ENCODE peak calls at places on chromosomes 11 and 22, in four cellular contexts. E, J, G and S are unnamed samples.

GRCh38 chr11:103175461-103176129 is 66.4 kb downstream of the DYNC2H1 start:
- DNase-seq in E (no peak), J (no peak), G (no peak), S (no peak)

GRCh38 chr11:118193910-118194566 is 17.6 kb upstream of the SCN2B start:
- DNase-seq in E (no peak), J (no peak), G (no peak), S (no peak)

GRCh38 chr11:2793781-2794418 is 91.7 kb downstream of the CDKN1C start:
- DNase-seq in E (no peak), J (peak), G (no peak), S (peak)

GRCh38 chr11:68380786-68381622 is 68.6 kb downstream of the LRP5 start:
- DNase-seq in E (no peak), J (no peak), G (no peak), S (no peak)

GRCh38 chr22:41856484-41856883 is 23.6 kb downstream of the SREBF2 start:
- DNase-seq in E (no peak), J (no peak), G (no peak), S (no peak)

GRCh38 chr22:39997939-39998726 is 3.4 kb downstream of the FAM83F start:
- DNase-seq in E (peak), J (no peak), G (no peak), S (no peak)

GRCh38 chr11:5489571-5490357 is 1.3 kb downstream of the OR52D1 start:
- DNase-seq in E (no peak), J (no peak), G (peak), S (no peak)

GRCh38 chr22:50584106-50585096 is 1.8 kb upstream of the CHKB start:
- DNase-seq in E (no peak), J (peak), G (no peak), S (no peak)

GRCh38 chr22:38941488-38941987 is 15.9 kb upstream of the APOBEC3A start:
- DNase-seq in E (no peak), J (peak), G (peak), S (no peak)

GRCh38 chr11:68040121-68040956 is 1.5 kb downstream of the TCIRG1 start:
- DNase-seq in E (no peak), J (peak), G (peak), S (no peak)

GRCh38 chr22:20982563-20982882 is 426 bp downstream of the LZTR1 start:
- DNase-seq in E (no peak), J (no peak), G (no peak), S (no peak)

GRCh38 chr11:73314121-73314948 is 6.3 kb downstream of the ARHGEF17 start:
- DNase-seq in E (peak), J (peak), G (peak), S (no peak)

GRCh38 chr11:115377882-115378296 is 126.3 kb downstream of the CADM1 start:
- DNase-seq in E (no peak), J (no peak), G (no peak), S (no peak)

DNA sequence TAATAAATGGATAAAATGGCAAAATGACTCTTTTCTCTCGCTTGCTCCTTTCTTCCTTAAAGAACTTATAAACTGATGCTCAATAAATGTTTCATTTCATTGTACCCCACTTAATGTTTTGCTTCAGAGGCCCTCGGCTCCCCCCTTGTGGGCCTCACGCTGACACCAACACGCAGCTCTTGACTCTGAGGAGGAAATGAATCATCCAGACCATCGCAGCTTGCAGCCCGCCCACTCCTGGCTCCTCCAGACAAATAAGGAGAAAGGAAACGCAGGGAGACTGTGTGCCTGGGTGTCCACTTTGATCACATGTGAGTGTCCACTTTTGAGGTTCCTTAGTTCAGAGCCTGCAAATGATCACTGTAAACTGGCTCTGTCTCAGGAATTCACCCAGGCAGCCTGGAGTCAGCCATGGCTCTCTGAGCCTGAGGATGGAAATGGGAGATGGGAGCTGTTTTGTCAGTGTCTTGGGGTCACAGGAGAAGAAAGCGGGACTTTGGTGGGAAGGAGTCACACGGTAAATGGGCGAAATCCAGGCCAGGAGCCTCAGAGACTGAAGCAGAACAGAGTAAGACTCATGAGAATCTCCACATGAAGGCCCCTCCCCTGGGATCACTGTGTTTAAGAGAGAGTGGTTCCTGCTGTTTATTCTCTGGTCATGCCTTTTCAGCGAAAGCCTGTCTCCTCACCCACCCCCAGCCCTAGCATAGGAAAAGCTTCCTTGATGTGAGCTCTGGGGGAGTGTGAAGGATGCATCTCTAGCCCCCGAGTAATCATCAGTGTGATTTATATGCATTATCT is 96.5 kb downstream of the CWC15 start:
- DNase-seq in E (peak), J (peak), G (peak), S (peak)
- TF ChIP-seq CTCF in E (peak), J (peak), G (peak), S (no peak)

GRCh38 chr22:43008921-43009320 is 6.0 kb downstream of the PACSIN2 start:
- DNase-seq in E (no peak), J (no peak), G (no peak), S (no peak)

GRCh38 chr22:43008509-43008908 is 6.4 kb downstream of the PACSIN2 start:
- DNase-seq in E (no peak), J (no peak), G (no peak), S (no peak)

GRCh38 chr22:43006753-43007152 is 8.2 kb downstream of the PACSIN2 start:
- DNase-seq in E (no peak), J (no peak), G (no peak), S (no peak)

GRCh38 chr22:43006016-43006505 is 8.9 kb downstream of the PACSIN2 start:
- DNase-seq in E (no peak), J (no peak), G (no peak), S (no peak)

GRCh38 chr22:43007519-43008102 is 7.3 kb downstream of the PACSIN2 start:
- DNase-seq in E (no peak), J (peak), G (peak), S (no peak)
- H3K4me3 ChIP-seq in E (no peak), J (no peak), G (no peak), S (no peak)

DNA sequence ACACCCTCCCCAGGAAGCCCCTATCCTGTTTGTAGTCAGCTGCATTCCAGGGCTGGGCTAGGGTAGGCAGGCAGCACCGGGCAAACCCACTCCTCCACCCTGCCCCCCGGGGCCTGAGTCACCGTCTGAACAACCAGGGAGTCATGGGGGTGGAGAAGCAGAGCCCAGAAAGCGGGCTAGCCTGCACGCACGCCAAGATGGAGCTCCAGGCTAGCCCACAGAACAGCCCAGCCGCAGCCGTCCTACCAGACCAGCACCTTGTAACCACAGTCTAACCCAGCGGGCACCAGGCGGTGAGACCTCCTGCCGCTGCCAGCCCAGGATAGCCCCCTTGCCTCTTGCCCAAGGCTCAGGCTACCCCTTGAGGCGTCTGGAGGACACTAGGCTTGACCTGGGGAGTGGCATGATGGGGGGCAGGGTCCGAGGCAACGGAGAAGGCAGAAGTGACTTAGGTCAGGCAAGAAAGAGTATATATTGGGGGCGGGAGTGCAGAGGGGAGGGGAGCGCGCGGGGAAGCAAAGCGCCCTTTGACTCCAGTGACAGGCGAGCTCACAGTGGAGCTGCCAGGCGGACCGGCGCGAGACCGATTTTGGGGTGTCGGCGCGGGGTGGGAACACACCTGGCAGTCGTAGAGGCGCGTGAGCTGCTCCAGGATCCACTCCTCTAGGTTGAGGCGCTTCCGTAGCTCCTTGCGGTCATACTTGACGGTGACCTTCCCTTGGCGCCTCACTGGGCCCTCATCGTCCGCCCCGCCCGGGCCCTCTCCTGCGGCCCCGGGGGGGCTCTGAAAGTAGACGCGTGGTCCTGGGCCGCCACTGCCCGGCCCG is 733 bp downstream of the PPP1R14B start:
- DNase-seq in E (peak), J (peak), G (peak), S (peak)
- TF ChIP-seq CTCF in E (no peak), J (no peak), G (no peak), S (no peak)

GRCh38 chr11:66470015-66470414 is 3.3 kb downstream of the PELI3 start:
- DNase-seq in E (no peak), J (no peak), G (no peak), S (no peak)
- H3K4me3 ChIP-seq in E (no peak), J (no peak), G (no peak), S (no peak)

GRCh38 chr11:120629407-120629806 is 117.9 kb downstream of the GRIK4 start:
- DNase-seq in E (no peak), J (no peak), G (no peak), S (no peak)
- TF ChIP-seq CTCF in E (no peak), J (no peak), G (no peak), S (no peak)

DNA sequence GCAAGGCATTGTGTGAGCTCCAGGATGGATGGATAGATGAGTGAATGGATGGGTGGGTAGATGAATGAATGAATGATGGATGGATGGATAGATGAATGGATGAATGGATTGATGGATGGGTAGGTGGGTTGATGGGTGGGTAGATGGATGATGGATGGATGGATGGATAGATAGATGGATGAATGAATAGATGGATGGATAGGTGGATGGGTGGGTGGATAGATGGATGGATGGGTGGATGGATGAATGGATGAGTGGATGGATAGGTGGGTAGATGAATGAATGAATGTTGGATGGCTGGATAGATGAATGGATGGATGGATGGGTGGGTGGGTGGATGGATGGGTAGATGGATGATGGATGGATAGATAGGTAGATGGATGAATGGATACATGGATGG is 33.5 kb downstream of the DHCR7 start:
- DNase-seq in E (no peak), J (no peak), G (no peak), S (no peak)
- H3K4me3 ChIP-seq in E (no peak), J (no peak), G (no peak), S (no peak)